ENCODE peak calls at places on chromosome 12, in four cellular contexts. Q is cardiac muscle cell, J is PC-3, L is WERI-Rb-1. C is an unnamed sample. For H3K9me3, the result is how much of the 10 kb centered on the place peaks cover.

GRCh38 chr12:31868980-31869379 is 90.2 kb upstream of the RESF1 start:
- DNase-seq in L (no peak), Q (peak), J (no peak), C (no peak)

GRCh38 chr12:67327466-67327865 is 58.3 kb downstream of the CAND1 start:
- DNase-seq in Q (no peak), L (no peak), J (no peak), C (no peak)

GRCh38 chr12:14950421-14950820 is 11.0 kb downstream of the ARHGDIB start:
- DNase-seq in Q (no peak), L (no peak), J (no peak), C (no peak)

GRCh38 chr12:6284273-6284672 is 26.2 kb upstream of the PLEKHG6 start:
- DNase-seq in J (no peak), L (no peak), Q (no peak), C (no peak)

GRCh38 chr12:103802586-103802886 is 38.5 kb downstream of the NT5DC3 start:
- DNase-seq in L (no peak), Q (no peak), J (no peak), C (no peak)

GRCh38 chr12:7079826-7080125 is 12.5 kb downstream of the C1R start:
- DNase-seq in J (peak), L (no peak), Q (peak), C (no peak)

GRCh38 chr12:119624971-119625370 is 31.4 kb downstream of the TMEM233 start:
- DNase-seq in J (no peak), L (no peak), Q (peak), C (no peak)

GRCh38 chr12:102702447-102703114 is 214.5 kb downstream of the PAH start:
- DNase-seq in L (peak), Q (peak), J (peak), C (no peak)

GRCh38 chr12:95168746-95169145 is 48.5 kb downstream of the FGD6 start:
- DNase-seq in L (no peak), Q (no peak), J (no peak), C (no peak)

GRCh38 chr12:49967042-49967776 is 5.5 kb downstream of the AQP5 start:
- DNase-seq in Q (peak), L (peak), J (peak), C (peak)

GRCh38 chr12:76083761-76084276 is 666 bp downstream of the NAP1L1 start:
- DNase-seq in L (peak), J (peak), Q (peak), C (peak)

GRCh38 chr12:127745466-127746220 is 521.3 kb upstream of the TMEM132C start:
- DNase-seq in L (no peak), J (no peak), Q (no peak), C (no peak)

GRCh38 chr12:110688446-110689001 is 391 bp downstream of the HVCN1 start:
- DNase-seq in J (no peak), L (no peak), Q (no peak), C (no peak)

GRCh38 chr12:98743362-98743953 is 98.4 kb downstream of the APAF1 start:
- DNase-seq in Q (no peak), L (peak), J (peak), C (peak)

GRCh38 chr12:8038659-8039114 is 6.2 kb downstream of the FOXJ2 start:
- DNase-seq in J (no peak), Q (peak), L (peak), C (no peak)

GRCh38 chr12:101064721-101065120 is 145.3 kb downstream of the SLC5A8 start:
- DNase-seq in J (peak), L (no peak), Q (no peak), C (no peak)

GRCh38 chr12:94644622-94645021 is 5.7 kb downstream of the TMCC3 start:
- DNase-seq in J (peak), L (no peak), Q (peak), C (no peak)

GRCh38 chr12:15114501-15114900 is 106.7 kb downstream of the RERG start:
- DNase-seq in J (no peak), Q (no peak), L (no peak), C (no peak)

GRCh38 chr12:114269153-114269552 is 136.8 kb downstream of the TBX5 start:
- DNase-seq in L (peak), J (no peak), Q (no peak), C (no peak)

GRCh38 chr12:57133013-57133569 is 4.8 kb downstream of the LRP1 start:
- DNase-seq in Q (peak), J (no peak), L (no peak), C (no peak)

GRCh38 chr12:14874882-14875281 is 10.8 kb downstream of the MGP start:
- DNase-seq in Q (no peak), J (peak), L (no peak), C (no peak)

GRCh38 chr12:106493531-106493930 is 89.3 kb upstream of the RFX4 start:
- DNase-seq in J (no peak), L (no peak), Q (no peak), C (no peak)

GRCh38 chr12:128644664-128645296 is 179.0 kb downstream of the SLC15A4 start:
- DNase-seq in J (peak), Q (no peak), L (peak), C (no peak)

GRCh38 chr12:2922329-2922728 is 31.6 kb downstream of the TULP3 start:
- DNase-seq in Q (no peak), J (no peak), L (no peak), C (no peak)

GRCh38 chr12:64672925-64673409 is 62.7 kb downstream of the RASSF3 start:
- DNase-seq in J (peak), Q (peak), L (no peak), C (no peak)

GRCh38 chr12:16352481-16352880 is 5.0 kb downstream of the MGST1 start:
- DNase-seq in Q (peak), J (peak), L (no peak), C (no peak)

GRCh38 chr12:25041006-25041741 is 92.3 kb upstream of the BCAT1 start:
- DNase-seq in Q (no peak), L (no peak), J (no peak), C (no peak)

GRCh38 chr12:113697646-113698504 is 226.2 kb upstream of the LHX5 start:
- DNase-seq in Q (no peak), J (peak), L (peak), C (no peak)

GRCh38 chr12:95976416-95976832 is 19.7 kb downstream of the HAL start:
- DNase-seq in J (peak), L (no peak), Q (peak), C (no peak)

GRCh38 chr12:122399592-122400373 is 22.7 kb downstream of the CLIP1 start:
- DNase-seq in L (peak), J (peak), Q (peak), C (peak)

GRCh38 chr12:68530965-68531364 is 79.7 kb upstream of the RAP1B start:
- DNase-seq in L (no peak), J (peak), Q (peak), C (no peak)

GRCh38 chr12:32115404-32116104 is 8.9 kb downstream of the BICD1 start:
- DNase-seq in J (peak), L (no peak), Q (peak), C (no peak)

GRCh38 chr12:33313476-33313875 is 126.1 kb downstream of the SYT10 start:
- DNase-seq in L (no peak), J (no peak), Q (no peak), C (no peak)

GRCh38 chr12:54442071-54442470 is 23.0 kb upstream of the ITGA5 start:
- DNase-seq in L (no peak), J (no peak), Q (no peak), C (no peak)

GRCh38 chr12:54439096-54439495 is 20.0 kb upstream of the ITGA5 start:
- DNase-seq in L (no peak), Q (no peak), J (no peak), C (no peak)

GRCh38 chr12:54437697-54438096 is 18.6 kb upstream of the ITGA5 start:
- DNase-seq in L (no peak), Q (no peak), J (no peak), C (no peak)

GRCh38 chr12:54438506-54438905 is 19.4 kb upstream of the ITGA5 start:
- DNase-seq in Q (no peak), J (no peak), L (no peak), C (no peak)

DNA sequence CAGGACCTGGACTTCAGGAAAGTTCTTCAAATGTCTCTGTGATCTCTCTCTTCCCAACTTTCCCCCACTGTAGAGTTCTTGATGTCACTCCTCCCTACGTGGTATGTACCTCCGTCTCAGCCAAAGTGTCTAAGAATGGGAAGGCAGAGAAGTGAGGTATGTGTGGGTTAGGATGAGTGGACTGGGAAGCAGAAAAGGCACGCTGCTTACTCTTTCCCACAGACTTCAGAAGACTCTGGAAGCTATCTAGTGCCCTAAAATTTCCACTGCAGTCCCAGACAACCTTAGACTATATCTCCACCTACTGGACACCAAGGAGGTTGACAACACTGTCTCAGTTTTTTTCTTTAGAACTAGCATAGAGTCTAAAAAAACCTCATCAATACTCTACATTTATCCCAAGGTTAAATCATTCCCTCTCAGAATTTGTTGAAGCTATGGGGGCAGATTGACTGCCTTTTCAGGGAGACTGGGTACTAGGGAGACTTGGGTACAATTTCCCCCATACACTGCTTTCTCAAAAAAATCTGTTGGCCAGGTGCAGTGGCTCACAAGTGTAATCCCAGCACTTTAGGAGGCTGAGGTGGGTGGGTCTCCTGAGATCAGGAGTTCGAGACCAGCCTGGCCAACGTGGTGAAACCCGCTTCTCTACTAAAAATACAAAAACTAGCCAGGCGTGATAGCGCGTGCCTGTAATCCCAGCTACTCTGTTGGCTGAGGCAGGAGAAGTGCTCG is 20.6 kb upstream of the ITGA5 start:
- DNase-seq in Q (peak), J (peak), L (no peak), C (no peak)
- TF ChIP-seq CTCF in Q (peak), J (peak), L (peak), C (peak)

GRCh38 chr12:59858508-59858907 is 262.7 kb downstream of the SLC16A7 start:
- DNase-seq in J (no peak), L (no peak), Q (no peak), C (no peak)
- H3K27ac ChIP-seq in J (no peak), L (no peak), Q (no peak), C (no peak)

GRCh38 chr12:133226690-133227089 is 9.0 kb downstream of the ANHX start:
- DNase-seq in J (no peak), Q (no peak), L (no peak), C (no peak)
- H3K9me3 ChIP-seq in J (under half), Q (under half), L (half or more), C (under half)

DNA sequence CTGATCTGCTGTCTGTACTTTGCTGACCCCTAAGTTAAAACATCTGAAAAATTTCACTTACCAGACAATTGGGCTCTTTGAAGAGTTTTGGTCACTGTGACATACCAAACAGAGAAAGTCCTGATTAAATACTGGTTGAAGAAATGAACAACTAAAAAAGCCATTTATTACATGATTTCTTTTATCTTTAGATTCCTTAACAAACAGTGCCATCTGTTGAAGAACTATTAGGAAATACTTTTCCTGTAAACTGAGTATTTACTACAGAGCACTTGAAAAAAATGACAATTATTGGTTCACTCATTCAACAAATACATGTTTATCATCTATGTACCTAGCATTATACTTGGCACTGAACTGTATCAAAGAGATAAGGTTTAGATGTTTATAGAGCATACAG is 6.5 kb upstream of the WASHC4 start:
- DNase-seq in L (no peak), J (peak), Q (peak), C (no peak)
- TF ChIP-seq CTCF in L (no peak), J (peak), Q (peak), C (no peak)

GRCh38 chr12:1436015-1436414 is 158.4 kb downstream of the FBXL14 start:
- DNase-seq in J (no peak), L (no peak), Q (no peak), C (no peak)
- H3K27ac ChIP-seq in J (no peak), L (no peak), Q (peak), C (no peak)

GRCh38 chr12:13247596-13247995 is 51.1 kb downstream of the EMP1 start:
- DNase-seq in Q (no peak), J (no peak), L (no peak), C (no peak)
- H3K9me3 ChIP-seq in Q (under half), J (under half), L (under half), C (under half)